ENCODE peak calls at places on chromosomes 1 and 21, in seven cellular contexts. One of them, this sample, is unnamed.

GRCh38 chr1:238690415-238690814 is 696.0 kb upstream of the CHRM3 start:
- DNase-seq in mesendoderm: peak
- DNase-seq in GM23248: peak
- DNase-seq in endodermal cell: no peak
- DNase-seq in astrocyte: peak
- DNase-seq in HepG2: no peak
- DNase-seq in IMR-90: peak
- DNase-seq in this sample: peak

GRCh38 chr1:236619398-236619797 is 15.1 kb upstream of the HEATR1 start:
- DNase-seq in mesendoderm: no peak
- DNase-seq in HepG2: no peak
- DNase-seq in GM23248: peak
- DNase-seq in endodermal cell: no peak
- DNase-seq in IMR-90: no peak
- DNase-seq in astrocyte: no peak
- DNase-seq in this sample: no peak

GRCh38 chr1:40636777-40637176 is 28.7 kb downstream of the RIMS3 start:
- DNase-seq in HepG2: no peak
- DNase-seq in mesendoderm: no peak
- DNase-seq in GM23248: no peak
- DNase-seq in endodermal cell: peak
- DNase-seq in astrocyte: no peak
- DNase-seq in IMR-90: no peak
- DNase-seq in this sample: no peak

GRCh38 chr21:16075594-16076282 is 346.0 kb downstream of the USP25 start:
- DNase-seq in endodermal cell: no peak
- DNase-seq in IMR-90: no peak
- DNase-seq in astrocyte: no peak
- DNase-seq in mesendoderm: no peak
- DNase-seq in HepG2: no peak
- DNase-seq in GM23248: no peak
- DNase-seq in this sample: no peak

GRCh38 chr1:111516008-111516535 is 12.6 kb upstream of the ADORA3 start:
- DNase-seq in HepG2: no peak
- DNase-seq in astrocyte: peak
- DNase-seq in GM23248: peak
- DNase-seq in mesendoderm: peak
- DNase-seq in endodermal cell: peak
- DNase-seq in IMR-90: peak
- DNase-seq in this sample: no peak

GRCh38 chr1:6891781-6892579 is 106.7 kb downstream of the CAMTA1 start:
- DNase-seq in mesendoderm: peak
- DNase-seq in GM23248: peak
- DNase-seq in IMR-90: no peak
- DNase-seq in HepG2: no peak
- DNase-seq in astrocyte: peak
- DNase-seq in endodermal cell: no peak
- DNase-seq in this sample: peak

GRCh38 chr21:42010507-42011493 is 640 bp upstream of the ZBTB21 start:
- DNase-seq in mesendoderm: peak
- DNase-seq in astrocyte: peak
- DNase-seq in endodermal cell: peak
- DNase-seq in GM23248: peak
- DNase-seq in IMR-90: no peak
- DNase-seq in HepG2: peak
- DNase-seq in this sample: peak

GRCh38 chr21:43664358-43664757 is 5.0 kb downstream of the RRP1B start:
- DNase-seq in HepG2: no peak
- DNase-seq in mesendoderm: no peak
- DNase-seq in astrocyte: no peak
- DNase-seq in endodermal cell: no peak
- DNase-seq in GM23248: no peak
- DNase-seq in IMR-90: no peak
- DNase-seq in this sample: no peak

GRCh38 chr1:58883037-58883887 is 99.4 kb upstream of the JUN start:
- DNase-seq in endodermal cell: no peak
- DNase-seq in GM23248: peak
- DNase-seq in mesendoderm: peak
- DNase-seq in IMR-90: peak
- DNase-seq in HepG2: peak
- DNase-seq in astrocyte: peak
- DNase-seq in this sample: peak

GRCh38 chr1:156146749-156147405 is 6.5 kb upstream of the SEMA4A start:
- DNase-seq in astrocyte: no peak
- DNase-seq in mesendoderm: no peak
- DNase-seq in endodermal cell: no peak
- DNase-seq in IMR-90: no peak
- DNase-seq in HepG2: no peak
- DNase-seq in GM23248: peak
- DNase-seq in this sample: peak

GRCh38 chr21:41501919-41502318 is 6.0 kb downstream of the TMPRSS2 start:
- DNase-seq in GM23248: peak
- DNase-seq in mesendoderm: no peak
- DNase-seq in endodermal cell: no peak
- DNase-seq in IMR-90: no peak
- DNase-seq in HepG2: no peak
- DNase-seq in astrocyte: peak
- DNase-seq in this sample: no peak

GRCh38 chr1:149846600-149847466 is 52.5 kb upstream of the BOLA1 start:
- DNase-seq in endodermal cell: peak
- DNase-seq in IMR-90: no peak
- DNase-seq in astrocyte: no peak
- DNase-seq in mesendoderm: no peak
- DNase-seq in HepG2: no peak
- DNase-seq in GM23248: no peak
- DNase-seq in this sample: no peak

GRCh38 chr1:151990856-151991198 is 2.8 kb downstream of the S100A10 start:
- DNase-seq in IMR-90: peak
- DNase-seq in GM23248: peak
- DNase-seq in mesendoderm: no peak
- DNase-seq in astrocyte: peak
- DNase-seq in HepG2: peak
- DNase-seq in endodermal cell: no peak
- DNase-seq in this sample: peak

GRCh38 chr1:54485417-54485816 is 62.6 kb upstream of the ACOT11 start:
- DNase-seq in IMR-90: no peak
- DNase-seq in endodermal cell: no peak
- DNase-seq in astrocyte: no peak
- DNase-seq in GM23248: no peak
- DNase-seq in HepG2: no peak
- DNase-seq in mesendoderm: no peak
- DNase-seq in this sample: no peak

GRCh38 chr1:198631292-198631691 is 7.5 kb upstream of the PTPRC start:
- DNase-seq in mesendoderm: no peak
- DNase-seq in astrocyte: no peak
- DNase-seq in GM23248: no peak
- DNase-seq in endodermal cell: no peak
- DNase-seq in IMR-90: no peak
- DNase-seq in HepG2: no peak
- DNase-seq in this sample: no peak

GRCh38 chr1:198630863-198631262 is 8.0 kb upstream of the PTPRC start:
- DNase-seq in astrocyte: no peak
- DNase-seq in endodermal cell: no peak
- DNase-seq in GM23248: no peak
- DNase-seq in mesendoderm: no peak
- DNase-seq in HepG2: no peak
- DNase-seq in IMR-90: no peak
- DNase-seq in this sample: no peak

GRCh38 chr1:198633675-198634121 is 5.1 kb upstream of the PTPRC start:
- DNase-seq in GM23248: no peak
- DNase-seq in astrocyte: no peak
- DNase-seq in HepG2: no peak
- DNase-seq in IMR-90: no peak
- DNase-seq in endodermal cell: no peak
- DNase-seq in mesendoderm: no peak
- DNase-seq in this sample: no peak

GRCh38 chr1:198629610-198630009 is 9.2 kb upstream of the PTPRC start:
- DNase-seq in astrocyte: no peak
- DNase-seq in mesendoderm: no peak
- DNase-seq in GM23248: no peak
- DNase-seq in IMR-90: no peak
- DNase-seq in endodermal cell: no peak
- DNase-seq in HepG2: no peak
- DNase-seq in this sample: no peak

DNA sequence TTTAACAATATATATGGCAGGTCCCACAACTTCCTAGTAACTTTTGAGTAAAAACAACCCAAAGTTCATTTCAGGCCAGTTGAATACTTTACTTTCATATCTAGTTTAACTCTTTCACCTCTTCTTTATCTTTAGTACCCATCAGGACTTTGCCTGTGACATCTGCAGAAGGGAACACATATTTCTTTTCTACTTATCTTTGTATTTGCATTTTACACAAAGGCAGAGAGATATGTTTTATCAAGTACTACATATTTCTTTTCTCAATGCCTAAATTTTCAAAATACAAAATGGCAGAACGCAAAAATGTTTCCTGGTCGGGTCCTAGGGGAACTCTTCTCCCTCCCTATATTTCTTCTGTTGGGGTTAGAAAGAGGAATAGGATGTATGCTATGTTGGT is 6.8 kb upstream of the PTPRC start:
- DNase-seq in endodermal cell: no peak
- DNase-seq in IMR-90: no peak
- DNase-seq in mesendoderm: no peak
- DNase-seq in HepG2: no peak
- DNase-seq in astrocyte: no peak
- DNase-seq in GM23248: no peak
- DNase-seq in this sample: no peak
- H3K9ac ChIP-seq in endodermal cell: no peak
- H3K9ac ChIP-seq in IMR-90: no peak
- H3K9ac ChIP-seq in mesendoderm: no peak
- H3K9ac ChIP-seq in HepG2: no peak
- H3K9ac ChIP-seq in astrocyte: no peak
- H3K9ac ChIP-seq in GM23248: no peak
- H3K9ac ChIP-seq in this sample: no peak

GRCh38 chr1:207887542-207887941 is 23.4 kb downstream of the CD34 start:
- DNase-seq in HepG2: no peak
- DNase-seq in GM23248: no peak
- DNase-seq in astrocyte: no peak
- DNase-seq in endodermal cell: no peak
- DNase-seq in mesendoderm: no peak
- DNase-seq in IMR-90: no peak
- DNase-seq in this sample: no peak

GRCh38 chr1:207890136-207890738 is 20.7 kb downstream of the CD34 start:
- DNase-seq in astrocyte: peak
- DNase-seq in GM23248: peak
- DNase-seq in mesendoderm: no peak
- DNase-seq in HepG2: no peak
- DNase-seq in IMR-90: peak
- DNase-seq in endodermal cell: no peak
- DNase-seq in this sample: peak

GRCh38 chr1:207886227-207886626 is 24.7 kb downstream of the CD34 start:
- DNase-seq in HepG2: no peak
- DNase-seq in GM23248: no peak
- DNase-seq in IMR-90: no peak
- DNase-seq in astrocyte: no peak
- DNase-seq in mesendoderm: no peak
- DNase-seq in endodermal cell: peak
- DNase-seq in this sample: no peak

GRCh38 chr1:207891148-207891547 is 19.8 kb downstream of the CD34 start:
- DNase-seq in astrocyte: no peak
- DNase-seq in HepG2: no peak
- DNase-seq in mesendoderm: no peak
- DNase-seq in GM23248: no peak
- DNase-seq in endodermal cell: no peak
- DNase-seq in IMR-90: no peak
- DNase-seq in this sample: no peak

GRCh38 chr1:207888647-207889046 is 22.3 kb downstream of the CD34 start:
- DNase-seq in astrocyte: peak
- DNase-seq in IMR-90: no peak
- DNase-seq in mesendoderm: no peak
- DNase-seq in HepG2: no peak
- DNase-seq in GM23248: peak
- DNase-seq in endodermal cell: peak
- DNase-seq in this sample: no peak
- H3K9ac ChIP-seq in astrocyte: no peak
- H3K9ac ChIP-seq in IMR-90: no peak
- H3K9ac ChIP-seq in mesendoderm: no peak
- H3K9ac ChIP-seq in HepG2: no peak
- H3K9ac ChIP-seq in GM23248: no peak
- H3K9ac ChIP-seq in endodermal cell: no peak
- H3K9ac ChIP-seq in this sample: peak

GRCh38 chr1:79478160-79478559 is 471.6 kb upstream of the ADGRL4 start:
- DNase-seq in astrocyte: no peak
- DNase-seq in IMR-90: no peak
- DNase-seq in HepG2: no peak
- DNase-seq in mesendoderm: no peak
- DNase-seq in GM23248: no peak
- DNase-seq in endodermal cell: no peak
- DNase-seq in this sample: no peak
- H3K9ac ChIP-seq in astrocyte: no peak
- H3K9ac ChIP-seq in IMR-90: no peak
- H3K9ac ChIP-seq in HepG2: no peak
- H3K9ac ChIP-seq in mesendoderm: no peak
- H3K9ac ChIP-seq in GM23248: no peak
- H3K9ac ChIP-seq in endodermal cell: no peak
- H3K9ac ChIP-seq in this sample: no peak

GRCh38 chr1:169849346-169850022 is 44.2 kb downstream of the SCYL3 start:
- DNase-seq in mesendoderm: no peak
- DNase-seq in IMR-90: no peak
- DNase-seq in GM23248: no peak
- DNase-seq in astrocyte: no peak
- DNase-seq in HepG2: no peak
- DNase-seq in endodermal cell: no peak
- DNase-seq in this sample: no peak
- H3K9ac ChIP-seq in mesendoderm: no peak
- H3K9ac ChIP-seq in IMR-90: no peak
- H3K9ac ChIP-seq in GM23248: no peak
- H3K9ac ChIP-seq in astrocyte: no peak
- H3K9ac ChIP-seq in HepG2: no peak
- H3K9ac ChIP-seq in endodermal cell: no peak
- H3K9ac ChIP-seq in this sample: no peak

DNA sequence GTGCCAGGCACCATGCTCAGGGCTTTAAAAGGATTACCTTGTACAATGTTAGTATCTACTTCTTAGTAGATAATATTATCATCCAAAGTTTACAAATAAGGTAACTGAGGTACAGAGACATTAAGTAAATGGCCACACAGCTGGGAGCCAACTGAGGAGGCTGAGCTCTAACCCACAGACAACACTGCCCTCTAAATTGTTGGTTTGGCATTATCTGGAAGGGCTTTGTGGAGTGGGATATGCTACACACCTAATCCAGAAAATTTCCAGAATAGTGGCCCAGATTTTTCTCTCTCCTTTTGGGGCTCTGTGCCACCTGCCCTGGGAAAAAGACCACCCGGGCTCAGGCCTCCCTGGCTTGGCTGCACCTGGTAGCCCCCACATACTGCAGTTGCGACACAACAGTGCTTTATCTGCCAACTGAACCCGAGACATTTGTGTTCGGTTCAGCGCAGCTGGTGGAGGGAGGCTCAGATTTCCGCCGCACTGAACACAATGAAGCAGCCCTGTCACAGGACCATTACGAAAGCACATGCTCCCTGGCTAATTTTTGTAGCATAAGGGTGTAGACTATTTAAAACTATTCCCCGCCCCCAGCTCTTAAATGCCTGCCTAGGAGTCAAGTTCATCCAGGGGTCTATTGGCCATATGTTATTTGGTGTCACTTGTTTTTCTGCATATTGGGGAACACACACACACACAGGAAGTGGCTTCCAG is 92.2 kb upstream of the ESRRG start:
- DNase-seq in GM23248: no peak
- DNase-seq in mesendoderm: no peak
- DNase-seq in astrocyte: peak
- DNase-seq in endodermal cell: no peak
- DNase-seq in HepG2: no peak
- DNase-seq in IMR-90: peak
- DNase-seq in this sample: peak
- H3K9ac ChIP-seq in GM23248: no peak
- H3K9ac ChIP-seq in mesendoderm: no peak
- H3K9ac ChIP-seq in astrocyte: no peak
- H3K9ac ChIP-seq in endodermal cell: no peak
- H3K9ac ChIP-seq in HepG2: no peak
- H3K9ac ChIP-seq in IMR-90: no peak
- H3K9ac ChIP-seq in this sample: no peak